ENCODE peak calls at places on chromosomes 16 and 17, in seven cellular contexts. X, K, U, S, I, B and L are unnamed samples. For H3K36me3, the result is how much of the 10 kb centered on the place peaks cover.

GRCh38 chr17:32310927-32311568 is 30.9 kb downstream of the C17orf75 start:
- DNase-seq in X (peak), K (no peak), U (no peak), S (no peak), I (no peak), B (no peak), L (no peak)

GRCh38 chr17:81401727-81402529 is 6.7 kb downstream of the BAHCC1 start:
- DNase-seq in X (peak), K (no peak), U (no peak), S (no peak), I (no peak), B (no peak), L (no peak)

GRCh38 chr17:73387746-73388577 is 76.2 kb upstream of the CDC42EP4 start:
- DNase-seq in X (no peak), K (no peak), U (no peak), S (no peak), I (no peak), B (peak), L (no peak)

GRCh38 chr17:75872434-75873351 is 5.7 kb downstream of the TRIM47 start:
- DNase-seq in X (no peak), K (peak), U (no peak), S (peak), I (peak), B (peak), L (peak)

GRCh38 chr17:50807014-50807413 is 28.4 kb upstream of the WFIKKN2 start:
- DNase-seq in X (no peak), K (no peak), U (no peak), S (no peak), I (no peak), B (no peak), L (no peak)

GRCh38 chr16:70391881-70392481 is 45.3 kb downstream of the DDX19A start:
- DNase-seq in X (no peak), K (peak), U (no peak), S (peak), I (no peak), B (peak), L (peak)

GRCh38 chr16:12661656-12662172 is 142.0 kb downstream of the CPPED1 start:
- DNase-seq in X (peak), K (no peak), U (peak), S (no peak), I (peak), B (no peak), L (no peak)

GRCh38 chr16:49843758-49844157 is 12.2 kb downstream of the ZNF423 start:
- DNase-seq in X (no peak), K (no peak), U (no peak), S (no peak), I (no peak), B (no peak), L (no peak)

GRCh38 chr16:30166202-30166902 is 17.1 kb upstream of the CORO1A start:
- DNase-seq in X (no peak), K (no peak), U (no peak), S (no peak), I (no peak), B (no peak), L (no peak)

GRCh38 chr16:51116353-51116752 is 34.7 kb downstream of the SALL1 start:
- DNase-seq in X (no peak), K (no peak), U (no peak), S (no peak), I (no peak), B (no peak), L (no peak)

GRCh38 chr16:51473091-51473490 is 322.0 kb upstream of the SALL1 start:
- DNase-seq in X (no peak), K (no peak), U (no peak), S (no peak), I (no peak), B (no peak), L (no peak)

GRCh38 chr16:912684-913613 is 57.8 kb downstream of the LMF1 start:
- DNase-seq in X (peak), K (peak), U (no peak), S (no peak), I (no peak), B (no peak), L (no peak)

GRCh38 chr17:1829579-1830257 is at the start of the genes RPA1 and SMYD4:
- DNase-seq in X (peak), K (peak), U (peak), S (peak), I (peak), B (peak), L (peak)

GRCh38 chr16:4803479-4804243 is 1.2 kb upstream of the ROGDI start:
- DNase-seq in X (no peak), K (no peak), U (no peak), S (no peak), I (no peak), B (no peak), L (no peak)

GRCh38 chr16:68999114-68999513 is 106.3 kb upstream of the HAS3 start:
- DNase-seq in X (no peak), K (no peak), U (peak), S (no peak), I (no peak), B (no peak), L (no peak)

GRCh38 chr16:26569793-26570192 is 496.9 kb upstream of the C16orf82 start:
- DNase-seq in X (peak), K (no peak), U (no peak), S (no peak), I (no peak), B (no peak), L (no peak)

DNA sequence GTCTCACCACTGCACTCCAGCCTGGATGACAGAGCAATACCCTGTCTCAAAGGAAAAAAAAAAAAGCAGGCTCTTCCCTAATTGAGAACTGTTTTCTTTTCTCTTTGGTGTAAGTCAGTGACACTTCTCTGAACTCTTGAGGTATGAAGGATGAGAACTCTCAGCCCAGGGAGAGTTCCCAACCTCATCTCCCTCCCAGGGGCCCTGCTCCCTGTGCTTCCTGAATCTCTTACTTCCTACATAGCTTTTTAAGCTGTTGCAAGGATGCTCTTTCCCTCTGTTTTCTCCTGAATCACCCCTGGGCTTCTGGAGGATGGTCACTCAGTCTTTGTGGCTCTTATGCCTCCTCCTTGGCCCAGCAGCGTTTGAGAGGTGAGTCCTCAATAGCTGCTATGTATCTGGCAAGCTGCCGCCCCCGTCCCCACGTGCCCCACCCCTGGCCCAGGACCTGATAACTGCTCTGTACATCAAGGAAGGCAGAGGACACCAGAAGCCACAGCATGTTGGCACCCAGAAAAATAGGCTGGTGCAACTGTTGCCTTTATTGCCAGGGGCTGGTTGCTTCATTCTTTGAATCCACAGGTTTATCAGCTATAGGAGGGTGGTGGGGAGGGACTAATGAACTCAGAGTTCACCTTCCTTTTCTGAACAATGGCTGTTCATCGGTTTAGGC is 24.0 kb downstream of the IGF2BP1 start:
- DNase-seq in X (no peak), K (no peak), U (peak), S (no peak), I (no peak), B (no peak), L (no peak)
- H3K36me3 ChIP-seq in X (under half), K (under half), U (under half), S (under half), I (under half), B (under half), L (under half)

DNA sequence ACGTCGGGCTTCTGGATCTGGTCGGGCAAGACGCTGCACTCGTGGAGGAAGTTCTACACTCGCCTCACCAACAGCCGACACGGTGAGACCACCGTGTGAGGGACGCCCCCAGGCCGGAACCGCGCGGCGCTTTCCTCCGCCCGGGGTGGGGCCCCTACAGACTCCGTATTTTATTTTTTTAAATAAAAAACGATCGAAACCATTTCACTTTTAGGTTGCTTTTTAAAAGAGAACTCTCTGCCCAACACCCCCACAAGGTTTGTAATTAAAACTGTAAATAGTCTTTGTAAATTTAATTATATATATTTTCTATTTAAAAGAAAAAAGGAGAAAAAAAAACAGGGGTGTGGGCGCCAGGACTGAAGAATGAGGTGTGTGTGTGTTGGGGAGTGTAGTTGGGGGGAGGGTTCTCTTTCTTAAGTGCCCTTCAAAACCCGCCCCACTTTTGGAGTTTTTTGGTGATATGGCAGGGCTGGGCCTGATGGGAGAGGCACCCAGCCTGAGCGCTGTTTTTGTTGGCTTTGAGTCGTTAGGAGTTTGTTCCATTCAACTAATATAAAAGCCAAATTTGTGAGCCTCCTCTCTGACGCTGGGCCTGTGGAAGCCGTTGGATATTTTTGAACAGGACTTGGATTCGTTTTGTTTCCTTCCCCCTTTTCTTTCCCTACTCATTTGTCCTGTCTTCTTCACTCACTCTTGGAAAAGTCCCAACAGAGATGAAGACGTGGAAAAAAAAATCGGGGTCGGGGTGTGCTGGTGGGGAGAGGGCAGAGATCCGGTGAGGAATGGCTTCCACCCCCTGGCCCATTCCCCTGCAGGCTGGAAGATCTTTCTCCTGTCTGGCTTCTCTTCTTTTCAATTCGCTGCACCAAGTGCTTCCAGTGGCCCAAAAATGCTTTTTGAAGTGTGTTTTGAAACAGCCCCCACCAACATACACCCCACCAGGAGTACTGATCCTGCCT is 2.3 kb downstream of the FZD2 start:
- DNase-seq in X (no peak), K (no peak), U (no peak), S (no peak), I (no peak), B (no peak), L (no peak)
- H3K4me3 ChIP-seq in X (peak), K (peak), U (no peak), S (no peak), I (no peak), B (peak), L (peak)

GRCh38 chr17:77280304-77280910 is 139.6 kb downstream of the SEC14L1 start:
- DNase-seq in X (no peak), K (no peak), U (no peak), S (no peak), I (peak), B (no peak), L (no peak)
- TF ChIP-seq CTCF in X (no peak), K (no peak), U (no peak), S (no peak), I (no peak), B (no peak), L (no peak)

DNA sequence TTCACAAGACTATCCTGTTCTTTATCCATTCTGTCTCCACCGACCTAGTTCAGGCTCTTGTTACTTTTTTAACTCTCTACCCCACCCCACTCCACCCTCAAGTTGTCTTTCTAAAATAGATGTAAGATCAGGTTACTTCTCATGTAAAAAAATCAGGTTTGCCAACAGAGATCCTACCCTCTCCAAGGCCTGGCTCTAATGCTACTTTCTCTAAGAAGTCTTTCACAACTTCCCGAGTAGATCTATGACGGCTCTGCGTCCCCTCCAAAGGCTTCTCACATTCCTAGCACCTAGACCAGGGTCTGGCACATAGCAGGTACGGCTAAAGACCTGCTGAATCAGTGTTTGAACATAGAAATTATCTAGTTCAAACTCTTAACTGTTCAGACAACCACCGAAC is 14.1 kb upstream of the ITGAE start:
- DNase-seq in X (no peak), K (no peak), U (no peak), S (no peak), I (no peak), B (no peak), L (no peak)
- H3K36me3 ChIP-seq in X (under half), K (under half), U (under half), S (under half), I (under half), B (under half), L (half or more)

GRCh38 chr17:8020776-8021564 is 17.9 kb upstream of the ALOX15B start:
- DNase-seq in X (no peak), K (no peak), U (no peak), S (no peak), I (no peak), B (no peak), L (no peak)

GRCh38 chr17:8019665-8020064 is 17.2 kb downstream of the GUCY2D start:
- DNase-seq in X (no peak), K (no peak), U (no peak), S (no peak), I (no peak), B (no peak), L (no peak)

GRCh38 chr17:8021565-8022357 is 17.1 kb upstream of the ALOX15B start:
- DNase-seq in X (no peak), K (no peak), U (no peak), S (no peak), I (no peak), B (no peak), L (no peak)

GRCh38 chr17:8019161-8019560 is 16.7 kb downstream of the GUCY2D start:
- DNase-seq in X (peak), K (no peak), U (no peak), S (no peak), I (no peak), B (no peak), L (no peak)

GRCh38 chr17:8020251-8020650 is 17.8 kb downstream of the GUCY2D start:
- DNase-seq in X (no peak), K (no peak), U (no peak), S (no peak), I (no peak), B (no peak), L (no peak)
- H3K4me3 ChIP-seq in X (no peak), K (no peak), U (no peak), S (no peak), I (no peak), B (no peak), L (no peak)

GRCh38 chr16:77971306-77972131 is 50.8 kb upstream of the CLEC3A start:
- DNase-seq in X (peak), K (peak), U (peak), S (peak), I (peak), B (no peak), L (peak)
- TF ChIP-seq CTCF in X (peak), K (peak), U (peak), S (peak), I (peak), B (peak), L (peak)

GRCh38 chr16:84086996-84087395 is 29.7 kb downstream of the MBTPS1 start:
- DNase-seq in X (no peak), K (no peak), U (no peak), S (no peak), I (no peak), B (no peak), L (no peak)
- H3K36me3 ChIP-seq in X (under half), K (under half), U (under half), S (under half), I (under half), B (under half), L (half or more)

GRCh38 chr17:48818361-48818841 is 1.4 kb upstream of the TTLL6 start:
- DNase-seq in X (peak), K (no peak), U (no peak), S (no peak), I (peak), B (no peak), L (no peak)
- H3K4me3 ChIP-seq in X (peak), K (no peak), U (no peak), S (no peak), I (no peak), B (no peak), L (no peak)

GRCh38 chr17:55177914-55178217 is 86.9 kb upstream of the HLF start:
- DNase-seq in X (no peak), K (no peak), U (no peak), S (no peak), I (no peak), B (no peak), L (no peak)

GRCh38 chr17:55175788-55176425 is 88.9 kb upstream of the HLF start:
- DNase-seq in X (no peak), K (no peak), U (no peak), S (no peak), I (no peak), B (no peak), L (no peak)

GRCh38 chr17:55172612-55173011 is 92.1 kb upstream of the HLF start:
- DNase-seq in X (no peak), K (no peak), U (no peak), S (no peak), I (no peak), B (no peak), L (no peak)

GRCh38 chr17:55174133-55174532 is 90.6 kb upstream of the HLF start:
- DNase-seq in X (no peak), K (no peak), U (no peak), S (no peak), I (no peak), B (no peak), L (no peak)

DNA sequence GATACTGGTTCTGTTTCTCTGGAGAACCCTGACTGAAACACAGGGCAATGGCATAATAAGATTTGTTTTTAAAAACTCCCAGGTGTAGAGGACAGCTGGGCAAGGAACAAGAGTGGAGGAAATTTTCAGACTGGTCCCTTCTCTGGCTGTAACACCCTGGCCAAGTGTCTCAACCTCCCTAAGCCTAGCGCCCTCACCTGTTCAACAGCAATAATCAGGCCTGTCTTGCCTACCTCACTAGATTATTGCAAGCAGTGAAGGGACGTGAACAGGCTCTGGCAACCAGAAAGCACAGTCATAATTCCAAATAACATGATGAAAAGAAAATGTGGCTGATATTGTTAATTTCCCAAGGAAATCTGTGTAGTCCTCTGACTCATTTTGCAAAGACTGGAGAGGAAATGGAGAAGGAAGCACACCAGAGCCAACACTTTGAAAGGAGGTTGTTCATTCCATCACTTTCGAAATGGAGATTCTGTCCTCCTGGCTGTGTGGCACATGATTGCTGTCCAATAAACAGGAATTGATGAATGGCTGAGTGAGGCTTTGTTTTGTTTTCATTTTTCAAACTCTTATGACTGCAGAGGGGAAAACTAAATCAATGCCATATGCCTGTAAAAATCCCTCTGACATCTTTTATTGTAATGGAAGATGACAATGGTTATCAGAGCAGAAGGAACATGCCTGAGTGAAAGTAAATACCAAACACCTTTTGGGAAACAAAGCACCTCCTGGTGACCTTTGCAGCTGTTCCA is 87.4 kb upstream of the HLF start:
- DNase-seq in X (peak), K (no peak), U (no peak), S (no peak), I (no peak), B (no peak), L (no peak)
- TF ChIP-seq CTCF in X (peak), K (no peak), U (no peak), S (no peak), I (no peak), B (no peak), L (no peak)

DNA sequence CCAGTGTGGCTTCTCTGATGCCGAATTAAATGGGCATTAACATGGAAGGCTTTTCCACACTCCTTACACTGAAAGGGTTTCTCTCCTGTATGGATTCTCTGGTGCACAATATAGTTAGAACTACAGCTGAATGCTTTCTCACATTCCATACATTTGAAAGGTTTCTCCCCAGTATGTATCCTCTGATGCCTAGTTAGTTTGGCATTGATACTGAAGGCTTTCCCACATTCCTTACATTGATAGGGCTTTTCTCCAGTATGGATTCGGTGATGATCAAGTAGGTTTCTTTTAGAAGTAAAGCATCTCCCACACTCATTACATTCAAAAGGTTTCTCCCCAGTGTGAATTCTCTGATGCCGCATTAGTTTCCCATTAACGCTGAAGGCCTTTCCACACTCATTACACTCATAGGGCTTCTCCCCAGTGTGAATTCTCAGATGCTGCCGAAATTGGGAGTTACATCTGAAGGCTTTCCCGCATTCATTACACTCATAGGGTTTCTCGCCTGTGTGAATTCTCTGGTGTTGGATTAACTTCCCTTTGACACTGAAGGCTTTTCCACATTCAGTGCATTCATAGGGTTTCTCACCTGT is 6.5 kb upstream of the TLE7 start:
- DNase-seq in X (no peak), K (no peak), U (no peak), S (no peak), I (no peak), B (no peak), L (no peak)
- H3K36me3 ChIP-seq in X (under half), K (under half), U (under half), S (under half), I (under half), B (under half), L (half or more)